ENCODE peak calls at places on chromosomes 11 and 22, in nine cellular contexts. One of them, this sample, is unnamed.

GRCh38 chr11:12717851-12718291 is 43.6 kb downstream of the TEAD1 start:
- DNase-seq in CD8-positive, alpha-beta T cell: peak; percentile 7
- DNase-seq in fibroblast of pulmonary artery: no peak
- DNase-seq in upper lobe of right lung: no peak
- DNase-seq in psoas muscle: no peak
- DNase-seq in epithelial cell of esophagus: no peak
- DNase-seq in A673: no peak
- DNase-seq in tibial artery: no peak
- DNase-seq in left ventricle myocardium inferior: no peak
- DNase-seq in this sample: peak; percentile 64

GRCh38 chr11:1087279-1087960 is 12.7 kb downstream of the MUC2 start:
- DNase-seq in A673: no peak
- DNase-seq in psoas muscle: no peak
- DNase-seq in tibial artery: no peak
- DNase-seq in CD8-positive, alpha-beta T cell: no peak
- DNase-seq in upper lobe of right lung: peak; percentile 52
- DNase-seq in left ventricle myocardium inferior: peak; percentile 13
- DNase-seq in fibroblast of pulmonary artery: no peak
- DNase-seq in epithelial cell of esophagus: no peak
- DNase-seq in this sample: no peak

GRCh38 chr22:45860201-45860600 is 116.8 kb downstream of the WNT7B start:
- DNase-seq in upper lobe of right lung: no peak
- DNase-seq in A673: no peak
- DNase-seq in psoas muscle: no peak
- DNase-seq in tibial artery: no peak
- DNase-seq in left ventricle myocardium inferior: no peak
- DNase-seq in epithelial cell of esophagus: no peak
- DNase-seq in fibroblast of pulmonary artery: no peak
- DNase-seq in CD8-positive, alpha-beta T cell: no peak
- DNase-seq in this sample: no peak

GRCh38 chr22:27670701-27671412 is 130.7 kb downstream of the MN1 start:
- DNase-seq in epithelial cell of esophagus: no peak
- DNase-seq in fibroblast of pulmonary artery: peak; percentile 31
- DNase-seq in CD8-positive, alpha-beta T cell: no peak
- DNase-seq in upper lobe of right lung: no peak
- DNase-seq in left ventricle myocardium inferior: peak; percentile 73
- DNase-seq in tibial artery: no peak
- DNase-seq in psoas muscle: peak; percentile 50
- DNase-seq in A673: peak; percentile 58
- DNase-seq in this sample: no peak

GRCh38 chr11:69310934-69311766 is 17.2 kb downstream of the MYEOV start:
- DNase-seq in tibial artery: no peak
- DNase-seq in CD8-positive, alpha-beta T cell: no peak
- DNase-seq in upper lobe of right lung: peak; percentile 39
- DNase-seq in left ventricle myocardium inferior: no peak
- DNase-seq in A673: no peak
- DNase-seq in psoas muscle: no peak
- DNase-seq in epithelial cell of esophagus: no peak
- DNase-seq in fibroblast of pulmonary artery: no peak
- DNase-seq in this sample: no peak

GRCh38 chr11:134949121-134949591 is 537.1 kb upstream of the B3GAT1 start:
- DNase-seq in tibial artery: peak; percentile 73
- DNase-seq in CD8-positive, alpha-beta T cell: no peak
- DNase-seq in psoas muscle: peak; percentile 60
- DNase-seq in upper lobe of right lung: no peak
- DNase-seq in epithelial cell of esophagus: peak; percentile 35
- DNase-seq in left ventricle myocardium inferior: no peak
- DNase-seq in fibroblast of pulmonary artery: peak; percentile 86
- DNase-seq in A673: no peak
- DNase-seq in this sample: peak; percentile 92

GRCh38 chr11:95835768-95836488 is 45.6 kb downstream of the CEP57 start:
- DNase-seq in tibial artery: peak; percentile 63
- DNase-seq in left ventricle myocardium inferior: peak; percentile 22
- DNase-seq in psoas muscle: peak; percentile 35
- DNase-seq in fibroblast of pulmonary artery: peak; percentile 93
- DNase-seq in epithelial cell of esophagus: peak; percentile 81
- DNase-seq in upper lobe of right lung: no peak
- DNase-seq in CD8-positive, alpha-beta T cell: peak; percentile 28
- DNase-seq in A673: peak; percentile 93
- DNase-seq in this sample: peak; percentile 89

GRCh38 chr22:40976866-40977700 is 25.9 kb downstream of the RBX1 start:
- DNase-seq in CD8-positive, alpha-beta T cell: no peak
- DNase-seq in psoas muscle: no peak
- DNase-seq in upper lobe of right lung: no peak
- DNase-seq in epithelial cell of esophagus: no peak
- DNase-seq in left ventricle myocardium inferior: no peak
- DNase-seq in tibial artery: no peak
- DNase-seq in A673: no peak
- DNase-seq in fibroblast of pulmonary artery: no peak
- DNase-seq in this sample: no peak

GRCh38 chr11:109377039-109377742 is 44.8 kb upstream of the C11orf87 start:
- DNase-seq in epithelial cell of esophagus: no peak
- DNase-seq in CD8-positive, alpha-beta T cell: no peak
- DNase-seq in psoas muscle: no peak
- DNase-seq in tibial artery: no peak
- DNase-seq in A673: no peak
- DNase-seq in fibroblast of pulmonary artery: no peak
- DNase-seq in left ventricle myocardium inferior: no peak
- DNase-seq in upper lobe of right lung: no peak
- DNase-seq in this sample: no peak

GRCh38 chr11:107043242-107043991 is 25.1 kb upstream of the GUCY1A2 start:
- DNase-seq in A673: no peak
- DNase-seq in tibial artery: no peak
- DNase-seq in upper lobe of right lung: no peak
- DNase-seq in fibroblast of pulmonary artery: peak; percentile 94
- DNase-seq in epithelial cell of esophagus: peak; percentile 62
- DNase-seq in left ventricle myocardium inferior: no peak
- DNase-seq in CD8-positive, alpha-beta T cell: no peak
- DNase-seq in psoas muscle: no peak
- DNase-seq in this sample: peak; percentile 56

GRCh38 chr22:48717076-48717810 is 1110.4 kb downstream of the BRD1 start:
- DNase-seq in A673: no peak
- DNase-seq in epithelial cell of esophagus: no peak
- DNase-seq in left ventricle myocardium inferior: peak; percentile 8
- DNase-seq in upper lobe of right lung: peak; percentile 53
- DNase-seq in fibroblast of pulmonary artery: no peak
- DNase-seq in CD8-positive, alpha-beta T cell: no peak
- DNase-seq in psoas muscle: no peak
- DNase-seq in tibial artery: no peak
- DNase-seq in this sample: no peak

GRCh38 chr11:84817998-84818397 is 809.1 kb downstream of the DLG2 start:
- DNase-seq in fibroblast of pulmonary artery: peak; percentile 73
- DNase-seq in CD8-positive, alpha-beta T cell: no peak
- DNase-seq in left ventricle myocardium inferior: no peak
- DNase-seq in psoas muscle: no peak
- DNase-seq in A673: peak; percentile 14
- DNase-seq in upper lobe of right lung: no peak
- DNase-seq in epithelial cell of esophagus: peak; percentile 92
- DNase-seq in tibial artery: no peak
- DNase-seq in this sample: peak; percentile 89

GRCh38 chr11:57800444-57801184 is 39.0 kb downstream of the CTNND1 start:
- DNase-seq in fibroblast of pulmonary artery: peak; percentile 84
- DNase-seq in epithelial cell of esophagus: peak; percentile 98
- DNase-seq in psoas muscle: no peak
- DNase-seq in A673: peak; percentile 92
- DNase-seq in CD8-positive, alpha-beta T cell: no peak
- DNase-seq in tibial artery: no peak
- DNase-seq in left ventricle myocardium inferior: no peak
- DNase-seq in upper lobe of right lung: no peak
- DNase-seq in this sample: peak; percentile 76

GRCh38 chr11:60633645-60634044 is 65.8 kb upstream of the MS4A8 start:
- DNase-seq in tibial artery: no peak
- DNase-seq in epithelial cell of esophagus: no peak
- DNase-seq in fibroblast of pulmonary artery: no peak
- DNase-seq in upper lobe of right lung: no peak
- DNase-seq in left ventricle myocardium inferior: no peak
- DNase-seq in psoas muscle: no peak
- DNase-seq in A673: no peak
- DNase-seq in CD8-positive, alpha-beta T cell: no peak
- DNase-seq in this sample: no peak

GRCh38 chr11:102883132-102883531 is 8.3 kb upstream of the MMP12 start:
- DNase-seq in CD8-positive, alpha-beta T cell: no peak
- DNase-seq in upper lobe of right lung: no peak
- DNase-seq in left ventricle myocardium inferior: no peak
- DNase-seq in A673: no peak
- DNase-seq in fibroblast of pulmonary artery: no peak
- DNase-seq in tibial artery: no peak
- DNase-seq in psoas muscle: no peak
- DNase-seq in epithelial cell of esophagus: peak; percentile 27
- DNase-seq in this sample: peak; percentile 19

GRCh38 chr11:102118937-102119336 is 8.7 kb downstream of the YAP1 start:
- DNase-seq in tibial artery: no peak
- DNase-seq in A673: peak; percentile 82
- DNase-seq in CD8-positive, alpha-beta T cell: no peak
- DNase-seq in psoas muscle: no peak
- DNase-seq in upper lobe of right lung: no peak
- DNase-seq in epithelial cell of esophagus: peak; percentile 35
- DNase-seq in fibroblast of pulmonary artery: no peak
- DNase-seq in left ventricle myocardium inferior: no peak
- DNase-seq in this sample: no peak

GRCh38 chr11:119361056-119361787 is 14.7 kb upstream of the MFRP start:
- DNase-seq in A673: peak; percentile 44
- DNase-seq in psoas muscle: peak; percentile 82
- DNase-seq in epithelial cell of esophagus: peak; percentile 97
- DNase-seq in CD8-positive, alpha-beta T cell: no peak
- DNase-seq in upper lobe of right lung: peak; percentile 83
- DNase-seq in left ventricle myocardium inferior: peak; percentile 78
- DNase-seq in fibroblast of pulmonary artery: peak; percentile 56
- DNase-seq in tibial artery: peak; percentile 74
- DNase-seq in this sample: peak; percentile 99

GRCh38 chr22:26949193-26949592 is 291.8 kb downstream of the MIAT start:
- DNase-seq in upper lobe of right lung: no peak
- DNase-seq in psoas muscle: no peak
- DNase-seq in left ventricle myocardium inferior: no peak
- DNase-seq in epithelial cell of esophagus: peak; percentile 24
- DNase-seq in A673: peak; percentile 51
- DNase-seq in tibial artery: no peak
- DNase-seq in fibroblast of pulmonary artery: peak; percentile 45
- DNase-seq in CD8-positive, alpha-beta T cell: no peak
- DNase-seq in this sample: peak; percentile 48

GRCh38 chr11:47590026-47590861 is 3.8 kb downstream of the FAM180B start:
- DNase-seq in fibroblast of pulmonary artery: no peak
- DNase-seq in psoas muscle: no peak
- DNase-seq in CD8-positive, alpha-beta T cell: no peak
- DNase-seq in left ventricle myocardium inferior: no peak
- DNase-seq in upper lobe of right lung: no peak
- DNase-seq in tibial artery: no peak
- DNase-seq in A673: no peak
- DNase-seq in epithelial cell of esophagus: no peak
- DNase-seq in this sample: no peak

DNA sequence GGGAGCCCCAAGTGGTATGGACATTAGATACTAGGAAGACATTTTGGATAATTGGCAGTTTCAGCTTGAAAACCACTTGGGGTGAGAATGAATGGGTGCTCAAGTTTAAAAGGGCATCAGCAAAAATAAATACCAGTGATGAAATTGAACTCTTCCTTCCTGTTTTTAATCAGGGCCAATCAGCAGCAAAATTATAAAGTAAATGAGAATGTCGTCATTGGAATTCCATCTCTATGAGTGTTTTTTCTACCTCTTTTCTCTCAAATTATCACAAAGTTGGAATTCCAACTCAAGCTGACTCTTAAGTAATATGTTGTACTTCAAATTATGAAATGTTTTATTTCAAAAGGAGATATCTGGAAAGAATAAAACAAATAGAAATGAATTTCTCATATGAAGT is 730.6 kb downstream of the METTL15 start:
- DNase-seq in left ventricle myocardium inferior: no peak
- DNase-seq in epithelial cell of esophagus: no peak
- DNase-seq in tibial artery: no peak
- DNase-seq in fibroblast of pulmonary artery: peak; percentile 59
- DNase-seq in psoas muscle: no peak
- DNase-seq in upper lobe of right lung: no peak
- DNase-seq in A673: peak; percentile 61
- DNase-seq in CD8-positive, alpha-beta T cell: no peak
- DNase-seq in this sample: peak; percentile 24
- TF ChIP-seq CTCF in left ventricle myocardium inferior: no peak
- TF ChIP-seq CTCF in epithelial cell of esophagus: no peak
- TF ChIP-seq CTCF in tibial artery: no peak
- TF ChIP-seq CTCF in fibroblast of pulmonary artery: no peak
- TF ChIP-seq CTCF in psoas muscle: no peak
- TF ChIP-seq CTCF in upper lobe of right lung: no peak
- TF ChIP-seq CTCF in A673: no peak
- TF ChIP-seq CTCF in CD8-positive, alpha-beta T cell: no peak
- TF ChIP-seq CTCF in this sample: no peak

GRCh38 chr11:32713496-32713895 is 81.0 kb downstream of the CCDC73 start:
- DNase-seq in fibroblast of pulmonary artery: peak; percentile 32
- DNase-seq in CD8-positive, alpha-beta T cell: no peak
- DNase-seq in tibial artery: no peak
- DNase-seq in upper lobe of right lung: no peak
- DNase-seq in psoas muscle: no peak
- DNase-seq in epithelial cell of esophagus: peak; percentile 4
- DNase-seq in left ventricle myocardium inferior: no peak
- DNase-seq in A673: peak; percentile 52
- DNase-seq in this sample: peak; percentile 8
- TF ChIP-seq CTCF in fibroblast of pulmonary artery: peak; percentile 36
- TF ChIP-seq CTCF in CD8-positive, alpha-beta T cell: no peak
- TF ChIP-seq CTCF in tibial artery: no peak
- TF ChIP-seq CTCF in upper lobe of right lung: no peak
- TF ChIP-seq CTCF in psoas muscle: peak; percentile 8
- TF ChIP-seq CTCF in epithelial cell of esophagus: peak; percentile 51
- TF ChIP-seq CTCF in left ventricle myocardium inferior: peak; percentile 49
- TF ChIP-seq CTCF in A673: peak; percentile 75
- TF ChIP-seq CTCF in this sample: peak; percentile 36

DNA sequence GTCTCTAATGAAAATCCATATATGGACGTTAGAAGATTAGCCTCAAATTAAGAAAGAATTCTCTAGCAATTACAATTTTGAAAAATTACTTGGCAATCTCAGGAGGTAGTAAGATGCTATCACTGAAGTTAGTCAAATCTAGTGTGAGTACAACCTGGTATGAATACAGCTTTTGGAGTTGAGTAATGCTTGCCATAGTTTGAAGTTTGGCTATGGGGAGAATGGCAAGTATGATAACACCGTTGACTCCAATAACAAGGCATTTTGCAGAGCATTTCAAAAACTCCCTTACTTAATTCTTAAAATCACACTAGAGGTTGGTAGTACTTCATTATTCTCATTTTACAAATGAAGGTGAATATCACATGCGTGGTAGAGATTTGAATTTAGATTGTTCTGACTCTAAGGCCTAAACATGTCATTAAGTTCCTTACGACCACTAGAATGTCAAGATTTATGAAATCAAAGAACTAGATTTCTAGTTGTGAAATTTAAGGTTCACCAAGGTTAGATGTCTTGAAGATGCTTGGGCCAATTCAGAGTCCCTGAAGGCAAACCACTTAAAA is 355.4 kb downstream of the ETS1 start:
- DNase-seq in tibial artery: no peak
- DNase-seq in epithelial cell of esophagus: no peak
- DNase-seq in fibroblast of pulmonary artery: no peak
- DNase-seq in CD8-positive, alpha-beta T cell: no peak
- DNase-seq in psoas muscle: no peak
- DNase-seq in A673: no peak
- DNase-seq in upper lobe of right lung: no peak
- DNase-seq in left ventricle myocardium inferior: no peak
- DNase-seq in this sample: no peak
- TF ChIP-seq CTCF in tibial artery: no peak
- TF ChIP-seq CTCF in epithelial cell of esophagus: no peak
- TF ChIP-seq CTCF in fibroblast of pulmonary artery: no peak
- TF ChIP-seq CTCF in CD8-positive, alpha-beta T cell: no peak
- TF ChIP-seq CTCF in psoas muscle: no peak
- TF ChIP-seq CTCF in A673: no peak
- TF ChIP-seq CTCF in upper lobe of right lung: no peak
- TF ChIP-seq CTCF in left ventricle myocardium inferior: no peak
- TF ChIP-seq CTCF in this sample: no peak

GRCh38 chr22:47164514-47165337 is 402.3 kb downstream of the TBC1D22A start:
- DNase-seq in upper lobe of right lung: peak; percentile 48
- DNase-seq in psoas muscle: no peak
- DNase-seq in epithelial cell of esophagus: no peak
- DNase-seq in fibroblast of pulmonary artery: no peak
- DNase-seq in A673: no peak
- DNase-seq in CD8-positive, alpha-beta T cell: no peak
- DNase-seq in tibial artery: peak; percentile 17
- DNase-seq in left ventricle myocardium inferior: no peak
- DNase-seq in this sample: no peak
- TF ChIP-seq CTCF in upper lobe of right lung: no peak
- TF ChIP-seq CTCF in psoas muscle: no peak
- TF ChIP-seq CTCF in epithelial cell of esophagus: no peak
- TF ChIP-seq CTCF in fibroblast of pulmonary artery: no peak
- TF ChIP-seq CTCF in A673: no peak
- TF ChIP-seq CTCF in CD8-positive, alpha-beta T cell: no peak
- TF ChIP-seq CTCF in tibial artery: no peak
- TF ChIP-seq CTCF in left ventricle myocardium inferior: no peak
- TF ChIP-seq CTCF in this sample: no peak

This sample was measured in MCF 10A.